ENCODE peak calls at places on chromosome 6, in eight cellular contexts. One of them, this sample, is unnamed.

GRCh38 chr6:69026243-69026642 is 391.2 kb downstream of the ADGRB3 start:
- DNase-seq in GM04504: no peak
- DNase-seq in HT1080: peak; percentile 83
- DNase-seq in T-helper 9 cell: no peak
- DNase-seq in NCI-H526 treated with DMSO at 0.1 percent for 48 hours: no peak
- DNase-seq in ACHN: peak; percentile 25
- DNase-seq in WTC11: no peak
- DNase-seq in GM23248: peak; percentile 22
- DNase-seq in this sample: no peak

GRCh38 chr6:36938536-36938935 is 16.0 kb upstream of the PI16 start:
- DNase-seq in GM04504: no peak
- DNase-seq in HT1080: peak; percentile 50
- DNase-seq in T-helper 9 cell: no peak
- DNase-seq in NCI-H526 treated with DMSO at 0.1 percent for 48 hours: no peak
- DNase-seq in ACHN: no peak
- DNase-seq in WTC11: no peak
- DNase-seq in GM23248: peak; percentile 86
- DNase-seq in this sample: no peak

GRCh38 chr6:139927236-139927635 is 552.8 kb upstream of the CITED2 start:
- DNase-seq in GM04504: peak; percentile 72
- DNase-seq in HT1080: peak; percentile 5
- DNase-seq in T-helper 9 cell: no peak
- DNase-seq in NCI-H526 treated with DMSO at 0.1 percent for 48 hours: no peak
- DNase-seq in ACHN: no peak
- DNase-seq in WTC11: no peak
- DNase-seq in GM23248: peak; percentile 76
- DNase-seq in this sample: no peak

GRCh38 chr6:137866200-137866913 is 702 bp upstream of the TNFAIP3 start:
- DNase-seq in GM04504: no peak
- DNase-seq in HT1080: peak; percentile 54
- DNase-seq in T-helper 9 cell: no peak
- DNase-seq in NCI-H526 treated with DMSO at 0.1 percent for 48 hours: no peak
- DNase-seq in ACHN: peak; percentile 8
- DNase-seq in WTC11: peak; percentile 43
- DNase-seq in GM23248: no peak
- DNase-seq in this sample: no peak

GRCh38 chr6:44113396-44113795 is 13.9 kb downstream of the MRPL14 start:
- DNase-seq in GM04504: no peak
- DNase-seq in HT1080: no peak
- DNase-seq in T-helper 9 cell: no peak
- DNase-seq in NCI-H526 treated with DMSO at 0.1 percent for 48 hours: no peak
- DNase-seq in ACHN: no peak
- DNase-seq in WTC11: no peak
- DNase-seq in GM23248: peak; percentile 26
- DNase-seq in this sample: no peak

GRCh38 chr6:26006086-26006939 is 43.7 kb downstream of the TRIM38 start:
- DNase-seq in GM04504: no peak
- DNase-seq in HT1080: no peak
- DNase-seq in T-helper 9 cell: no peak
- DNase-seq in NCI-H526 treated with DMSO at 0.1 percent for 48 hours: no peak
- DNase-seq in ACHN: no peak
- DNase-seq in WTC11: no peak
- DNase-seq in GM23248: no peak
- DNase-seq in this sample: no peak

GRCh38 chr6:46262928-46263708 is 92.3 kb upstream of the ENPP5 start:
- DNase-seq in GM04504: no peak
- DNase-seq in HT1080: no peak
- DNase-seq in T-helper 9 cell: no peak
- DNase-seq in NCI-H526 treated with DMSO at 0.1 percent for 48 hours: no peak
- DNase-seq in ACHN: no peak
- DNase-seq in WTC11: no peak
- DNase-seq in GM23248: peak; percentile 35
- DNase-seq in this sample: no peak

GRCh38 chr6:148432405-148433195 is 90.0 kb downstream of the SASH1 start:
- DNase-seq in GM04504: no peak
- DNase-seq in HT1080: no peak
- DNase-seq in T-helper 9 cell: no peak
- DNase-seq in NCI-H526 treated with DMSO at 0.1 percent for 48 hours: no peak
- DNase-seq in ACHN: no peak
- DNase-seq in WTC11: no peak
- DNase-seq in GM23248: no peak
- DNase-seq in this sample: no peak

GRCh38 chr6:157226761-157227160 is 96.6 kb downstream of the TMEM242 start:
- DNase-seq in GM04504: no peak
- DNase-seq in HT1080: no peak
- DNase-seq in T-helper 9 cell: no peak
- DNase-seq in NCI-H526 treated with DMSO at 0.1 percent for 48 hours: no peak
- DNase-seq in ACHN: no peak
- DNase-seq in WTC11: no peak
- DNase-seq in GM23248: peak; percentile 21
- DNase-seq in this sample: no peak

GRCh38 chr6:15400572-15401004 is 154.7 kb downstream of the JARID2 start:
- DNase-seq in GM04504: no peak
- DNase-seq in HT1080: no peak
- DNase-seq in T-helper 9 cell: no peak
- DNase-seq in NCI-H526 treated with DMSO at 0.1 percent for 48 hours: peak; percentile 38
- DNase-seq in ACHN: peak; percentile 44
- DNase-seq in WTC11: peak; percentile 42
- DNase-seq in GM23248: peak; percentile 58
- DNase-seq in this sample: peak; percentile 39

GRCh38 chr6:39178235-39178634 is 51.0 kb downstream of the KCNK5 start:
- DNase-seq in GM04504: no peak
- DNase-seq in HT1080: no peak
- DNase-seq in T-helper 9 cell: no peak
- DNase-seq in NCI-H526 treated with DMSO at 0.1 percent for 48 hours: no peak
- DNase-seq in ACHN: no peak
- DNase-seq in WTC11: no peak
- DNase-seq in GM23248: no peak
- DNase-seq in this sample: no peak

GRCh38 chr6:149470948-149471347 is 13.9 kb downstream of the ZC3H12D start:
- DNase-seq in GM04504: no peak
- DNase-seq in HT1080: no peak
- DNase-seq in T-helper 9 cell: no peak
- DNase-seq in NCI-H526 treated with DMSO at 0.1 percent for 48 hours: no peak
- DNase-seq in ACHN: no peak
- DNase-seq in WTC11: no peak
- DNase-seq in GM23248: no peak
- DNase-seq in this sample: no peak

GRCh38 chr6:149246691-149247384 is 70.7 kb upstream of the TAB2 start:
- DNase-seq in GM04504: no peak
- DNase-seq in HT1080: no peak
- DNase-seq in T-helper 9 cell: no peak
- DNase-seq in NCI-H526 treated with DMSO at 0.1 percent for 48 hours: no peak
- DNase-seq in ACHN: no peak
- DNase-seq in WTC11: no peak
- DNase-seq in GM23248: no peak
- DNase-seq in this sample: no peak

GRCh38 chr6:149093643-149094042 is 223.9 kb upstream of the TAB2 start:
- DNase-seq in GM04504: peak; percentile 27
- DNase-seq in HT1080: peak; percentile 17
- DNase-seq in T-helper 9 cell: no peak
- DNase-seq in NCI-H526 treated with DMSO at 0.1 percent for 48 hours: no peak
- DNase-seq in ACHN: no peak
- DNase-seq in WTC11: no peak
- DNase-seq in GM23248: peak; percentile 38
- DNase-seq in this sample: no peak

This sample was measured in endothelial cell.